ENCODE peak calls at places on chromosomes 12 and 14, in four cellular contexts. One of them, this sample, is unnamed.

GRCh38 chr12:26678697-26679660 is 154.0 kb downstream of the ITPR2 start:
- DNase-seq in HepG2: no peak
- DNase-seq in PC-9: no peak
- DNase-seq in GM23338: peak; percentile 60
- DNase-seq in this sample: no peak

GRCh38 chr12:93803408-93803807 is 126.2 kb downstream of the CRADD start:
- DNase-seq in PC-9: no peak
- DNase-seq in GM23338: no peak
- DNase-seq in HepG2: no peak
- DNase-seq in this sample: no peak

GRCh38 chr14:99230271-99231141 is 41.5 kb downstream of the BCL11B start:
- DNase-seq in PC-9: no peak
- DNase-seq in HepG2: no peak
- DNase-seq in GM23338: peak; percentile 69
- DNase-seq in this sample: peak; percentile 47

GRCh38 chr12:57004651-57005050 is 1.7 kb downstream of the ZBTB39 start:
- DNase-seq in HepG2: no peak
- DNase-seq in PC-9: no peak
- DNase-seq in GM23338: no peak
- DNase-seq in this sample: no peak

GRCh38 chr12:122726056-122726558 is 4.5 kb downstream of the HCAR1 start:
- DNase-seq in GM23338: peak; percentile 42
- DNase-seq in HepG2: peak; percentile 69
- DNase-seq in PC-9: peak; percentile 90
- DNase-seq in this sample: peak; percentile 26

GRCh38 chr12:24909667-24910066 is 39.2 kb downstream of the BCAT1 start:
- DNase-seq in GM23338: no peak
- DNase-seq in HepG2: no peak
- DNase-seq in PC-9: no peak
- DNase-seq in this sample: peak; percentile 62

GRCh38 chr12:118059645-118060275 is 1.2 kb downstream of the WSB2 start:
- DNase-seq in GM23338: peak; percentile 27
- DNase-seq in HepG2: no peak
- DNase-seq in PC-9: no peak
- DNase-seq in this sample: no peak

GRCh38 chr14:21300892-21301291 is 21.0 kb downstream of the RPGRIP1 start:
- DNase-seq in GM23338: peak; percentile 78
- DNase-seq in HepG2: no peak
- DNase-seq in PC-9: no peak
- DNase-seq in this sample: no peak

GRCh38 chr14:50846171-50846880 is 15.4 kb upstream of the NIN start:
- DNase-seq in HepG2: no peak
- DNase-seq in GM23338: no peak
- DNase-seq in PC-9: no peak
- DNase-seq in this sample: peak; percentile 22

GRCh38 chr12:16606117-16606200 is at the start of gene LMO3:
- DNase-seq in HepG2: no peak
- DNase-seq in GM23338: no peak
- DNase-seq in PC-9: no peak
- DNase-seq in this sample: no peak

GRCh38 chr12:16606201-16606849 is 363 bp upstream of the LMO3 start:
- DNase-seq in HepG2: no peak
- DNase-seq in PC-9: no peak
- DNase-seq in GM23338: peak; percentile 86
- DNase-seq in this sample: no peak

GRCh38 chr12:16604853-16605252 is 1.1 kb downstream of the LMO3 start:
- DNase-seq in HepG2: no peak
- DNase-seq in PC-9: no peak
- DNase-seq in GM23338: peak; percentile 53
- DNase-seq in this sample: no peak

GRCh38 chr12:16606936-16607335 is 974 bp upstream of the LMO3 start:
- DNase-seq in PC-9: no peak
- DNase-seq in GM23338: peak; percentile 49
- DNase-seq in HepG2: no peak
- DNase-seq in this sample: no peak

GRCh38 chr12:16605666-16606116 is 271 bp downstream of the LMO3 start:
- DNase-seq in HepG2: peak; percentile 9
- DNase-seq in GM23338: peak; percentile 12
- DNase-seq in PC-9: no peak
- DNase-seq in this sample: no peak
- H3K4me3 ChIP-seq in HepG2: no peak overlapping the region
- H3K4me3 ChIP-seq in GM23338: peak overlapping the region; percentile 85
- H3K4me3 ChIP-seq in PC-9: peak overlapping the region; percentile 50
- H3K4me3 ChIP-seq in this sample: no peak overlapping the region

GRCh38 chr12:3296409-3296701 is 194.6 kb upstream of the PRMT8 start:
- DNase-seq in GM23338: no peak
- DNase-seq in PC-9: no peak
- DNase-seq in HepG2: no peak
- DNase-seq in this sample: no peak
- H3K27ac ChIP-seq in GM23338: no peak overlapping the region
- H3K27ac ChIP-seq in PC-9: no peak overlapping the region
- H3K27ac ChIP-seq in HepG2: no peak overlapping the region
- H3K27ac ChIP-seq in this sample: no peak overlapping the region

GRCh38 chr14:42710071-42710470 is 1103.4 kb downstream of the LRFN5 start:
- DNase-seq in GM23338: no peak
- DNase-seq in HepG2: no peak
- DNase-seq in PC-9: no peak
- DNase-seq in this sample: no peak

GRCh38 chr14:42715316-42715715 is 1108.6 kb downstream of the LRFN5 start:
- DNase-seq in PC-9: no peak
- DNase-seq in GM23338: no peak
- DNase-seq in HepG2: no peak
- DNase-seq in this sample: no peak
- H3K4me3 ChIP-seq in PC-9: no peak overlapping the region
- H3K4me3 ChIP-seq in GM23338: no peak overlapping the region
- H3K4me3 ChIP-seq in HepG2: no peak overlapping the region
- H3K4me3 ChIP-seq in this sample: no peak overlapping the region

DNA sequence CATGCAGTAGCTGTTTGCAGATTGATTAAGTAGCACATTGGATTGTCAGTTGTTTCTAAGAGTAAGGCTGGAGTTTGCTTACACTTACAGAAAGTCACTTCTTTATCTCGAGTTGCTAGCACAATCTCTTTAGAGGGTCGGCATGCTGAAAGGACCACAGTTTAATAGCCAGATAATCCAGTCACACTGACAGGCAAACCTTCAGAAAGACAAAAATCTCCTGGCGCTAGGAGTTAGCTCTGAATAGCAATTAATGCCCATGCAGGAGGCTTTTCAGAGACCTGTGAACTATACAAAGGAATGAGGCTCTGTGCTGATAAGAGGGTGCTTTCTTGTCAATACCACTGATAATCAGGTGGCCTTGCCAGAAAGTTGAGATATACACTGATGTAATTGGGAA is 1043.0 kb downstream of the AACS start:
- DNase-seq in HepG2: no peak
- DNase-seq in GM23338: no peak
- DNase-seq in PC-9: no peak
- DNase-seq in this sample: no peak
- H3K27ac ChIP-seq in HepG2: no peak overlapping the region
- H3K27ac ChIP-seq in GM23338: no peak overlapping the region
- H3K27ac ChIP-seq in PC-9: no peak overlapping the region
- H3K27ac ChIP-seq in this sample: no peak overlapping the region

DNA sequence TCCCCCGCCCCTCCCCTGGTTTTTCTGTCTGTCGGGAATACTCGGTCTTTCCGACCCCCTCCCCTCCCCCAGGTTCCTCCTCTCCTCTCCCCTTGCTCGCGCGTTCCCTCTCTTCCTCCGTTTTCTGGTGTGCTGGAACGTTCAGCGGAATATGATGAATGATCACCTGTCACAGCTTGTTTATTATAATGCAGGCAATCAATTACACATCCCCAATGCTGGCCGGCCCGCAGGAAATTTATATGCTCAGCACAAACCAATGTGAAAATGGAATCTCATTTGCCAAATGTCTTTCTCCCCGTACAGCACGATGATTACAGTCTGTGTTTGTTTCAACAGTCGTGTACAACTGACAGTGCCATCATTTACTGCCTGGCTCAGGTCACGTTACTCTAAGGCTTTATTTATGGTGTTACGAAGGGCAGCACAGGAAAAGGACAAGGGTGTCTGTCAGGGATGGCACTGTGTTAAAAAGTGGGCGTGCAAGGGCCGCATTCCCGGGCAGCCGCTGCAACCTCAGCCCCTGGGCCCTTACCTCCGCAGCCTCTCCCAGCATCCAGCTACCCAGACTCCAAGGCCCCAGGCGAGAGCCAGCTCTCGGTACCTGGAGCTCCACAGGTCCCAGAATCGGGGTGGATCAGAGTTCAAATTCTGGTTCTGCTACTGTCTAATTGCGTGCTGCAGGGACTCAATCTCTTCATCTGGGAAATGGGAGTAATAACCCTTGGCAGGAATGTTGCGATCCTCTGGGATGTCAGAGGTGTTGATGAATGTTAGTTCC is 24.6 kb upstream of the MAP1LC3B2 start:
- DNase-seq in HepG2: no peak
- DNase-seq in GM23338: peak; percentile 57
- DNase-seq in PC-9: no peak
- DNase-seq in this sample: no peak
- H3K4me3 ChIP-seq in HepG2: no peak overlapping the region
- H3K4me3 ChIP-seq in GM23338: peak overlapping the region; percentile 90
- H3K4me3 ChIP-seq in PC-9: peak overlapping the region; percentile 57
- H3K4me3 ChIP-seq in this sample: peak overlapping the region; percentile 39

This sample was measured in SJSA1.